ENCODE peak calls at places on chromosome 15, in nine cellular contexts. One of them, this sample, is unnamed.

GRCh38 chr15:73560501-73561117 is 72.6 kb downstream of the NPTN start:
- DNase-seq in left ventricle myocardium inferior: no peak
- DNase-seq in IMR-90: peak; percentile 84
- DNase-seq in AG10803: peak; percentile 70
- DNase-seq in foreskin fibroblast: peak; percentile 45
- DNase-seq in AG09309: peak; percentile 40
- DNase-seq in progenitor cell of endocrine pancreas: no peak
- DNase-seq in mucosa of descending colon: peak; percentile 70
- DNase-seq in HL-60: peak; percentile 47
- DNase-seq in this sample: peak; percentile 72

GRCh38 chr15:55282284-55282833 is 7.3 kb downstream of the RAB27A start:
- DNase-seq in left ventricle myocardium inferior: no peak
- DNase-seq in IMR-90: peak; percentile 84
- DNase-seq in AG10803: peak; percentile 79
- DNase-seq in foreskin fibroblast: peak; percentile 75
- DNase-seq in AG09309: peak; percentile 74
- DNase-seq in progenitor cell of endocrine pancreas: no peak
- DNase-seq in mucosa of descending colon: no peak
- DNase-seq in HL-60: peak; percentile 71
- DNase-seq in this sample: peak; percentile 72

GRCh38 chr15:79160211-79160610 is 69.6 kb upstream of the RASGRF1 start:
- DNase-seq in left ventricle myocardium inferior: peak; percentile 19
- DNase-seq in IMR-90: peak; percentile 40
- DNase-seq in AG10803: no peak
- DNase-seq in foreskin fibroblast: no peak
- DNase-seq in AG09309: no peak
- DNase-seq in progenitor cell of endocrine pancreas: no peak
- DNase-seq in mucosa of descending colon: no peak
- DNase-seq in HL-60: no peak
- DNase-seq in this sample: peak; percentile 81

GRCh38 chr15:42694398-42694797 is 42.5 kb downstream of the CDAN1 start:
- DNase-seq in left ventricle myocardium inferior: no peak
- DNase-seq in IMR-90: no peak
- DNase-seq in AG10803: no peak
- DNase-seq in foreskin fibroblast: no peak
- DNase-seq in AG09309: no peak
- DNase-seq in progenitor cell of endocrine pancreas: no peak
- DNase-seq in mucosa of descending colon: no peak
- DNase-seq in HL-60: no peak
- DNase-seq in this sample: no peak

GRCh38 chr15:100114100-100114499 is 227.7 kb downstream of the ADAMTS17 start:
- DNase-seq in left ventricle myocardium inferior: peak; percentile 71
- DNase-seq in IMR-90: peak; percentile 92
- DNase-seq in AG10803: peak; percentile 79
- DNase-seq in foreskin fibroblast: peak; percentile 22
- DNase-seq in AG09309: peak; percentile 73
- DNase-seq in progenitor cell of endocrine pancreas: no peak
- DNase-seq in mucosa of descending colon: peak; percentile 20
- DNase-seq in HL-60: no peak
- DNase-seq in this sample: no peak

GRCh38 chr15:70265986-70266385 is 168.3 kb upstream of the TLE3 start:
- DNase-seq in left ventricle myocardium inferior: no peak
- DNase-seq in IMR-90: no peak
- DNase-seq in AG10803: no peak
- DNase-seq in foreskin fibroblast: no peak
- DNase-seq in AG09309: no peak
- DNase-seq in progenitor cell of endocrine pancreas: no peak
- DNase-seq in mucosa of descending colon: no peak
- DNase-seq in HL-60: no peak
- DNase-seq in this sample: no peak

GRCh38 chr15:68646156-68646555 is 67.4 kb downstream of the CORO2B start:
- DNase-seq in left ventricle myocardium inferior: no peak
- DNase-seq in IMR-90: no peak
- DNase-seq in AG10803: no peak
- DNase-seq in foreskin fibroblast: no peak
- DNase-seq in AG09309: no peak
- DNase-seq in progenitor cell of endocrine pancreas: no peak
- DNase-seq in mucosa of descending colon: no peak
- DNase-seq in HL-60: no peak
- DNase-seq in this sample: no peak

GRCh38 chr15:83570756-83571155 is 83.2 kb upstream of the ADAMTSL3 start:
- DNase-seq in left ventricle myocardium inferior: no peak
- DNase-seq in IMR-90: no peak
- DNase-seq in AG10803: no peak
- DNase-seq in foreskin fibroblast: no peak
- DNase-seq in AG09309: no peak
- DNase-seq in progenitor cell of endocrine pancreas: no peak
- DNase-seq in mucosa of descending colon: no peak
- DNase-seq in HL-60: no peak
- DNase-seq in this sample: no peak

GRCh38 chr15:38263996-38264395 is 11.4 kb downstream of the SPRED1 start:
- DNase-seq in left ventricle myocardium inferior: no peak
- DNase-seq in IMR-90: peak; percentile 80
- DNase-seq in AG10803: peak; percentile 69
- DNase-seq in foreskin fibroblast: peak; percentile 75
- DNase-seq in AG09309: no peak
- DNase-seq in progenitor cell of endocrine pancreas: no peak
- DNase-seq in mucosa of descending colon: no peak
- DNase-seq in HL-60: no peak
- DNase-seq in this sample: no peak

GRCh38 chr15:99102332-99103235 is 2.3 kb upstream of the SYNM start:
- DNase-seq in left ventricle myocardium inferior: no peak
- DNase-seq in IMR-90: no peak
- DNase-seq in AG10803: no peak
- DNase-seq in foreskin fibroblast: no peak
- DNase-seq in AG09309: no peak
- DNase-seq in progenitor cell of endocrine pancreas: no peak
- DNase-seq in mucosa of descending colon: no peak
- DNase-seq in HL-60: no peak
- DNase-seq in this sample: no peak

GRCh38 chr15:99106417-99107220 is 1.7 kb downstream of the SYNM start:
- DNase-seq in left ventricle myocardium inferior: peak; percentile 66
- DNase-seq in IMR-90: peak; percentile 98
- DNase-seq in AG10803: no peak
- DNase-seq in foreskin fibroblast: no peak
- DNase-seq in AG09309: no peak
- DNase-seq in progenitor cell of endocrine pancreas: no peak
- DNase-seq in mucosa of descending colon: peak; percentile 17
- DNase-seq in HL-60: no peak
- DNase-seq in this sample: no peak

GRCh38 chr15:99103279-99103678 is 1.6 kb upstream of the SYNM start:
- DNase-seq in left ventricle myocardium inferior: no peak
- DNase-seq in IMR-90: no peak
- DNase-seq in AG10803: no peak
- DNase-seq in foreskin fibroblast: no peak
- DNase-seq in AG09309: no peak
- DNase-seq in progenitor cell of endocrine pancreas: no peak
- DNase-seq in mucosa of descending colon: no peak
- DNase-seq in HL-60: no peak
- DNase-seq in this sample: no peak

GRCh38 chr15:99105516-99106341 is 849 bp downstream of the SYNM start:
- DNase-seq in left ventricle myocardium inferior: peak; percentile 53
- DNase-seq in IMR-90: peak; percentile 66
- DNase-seq in AG10803: peak; percentile 66
- DNase-seq in foreskin fibroblast: peak; percentile 68
- DNase-seq in AG09309: no peak
- DNase-seq in progenitor cell of endocrine pancreas: peak; percentile 30
- DNase-seq in mucosa of descending colon: peak; percentile 42
- DNase-seq in HL-60: peak; percentile 62
- DNase-seq in this sample: no peak

DNA sequence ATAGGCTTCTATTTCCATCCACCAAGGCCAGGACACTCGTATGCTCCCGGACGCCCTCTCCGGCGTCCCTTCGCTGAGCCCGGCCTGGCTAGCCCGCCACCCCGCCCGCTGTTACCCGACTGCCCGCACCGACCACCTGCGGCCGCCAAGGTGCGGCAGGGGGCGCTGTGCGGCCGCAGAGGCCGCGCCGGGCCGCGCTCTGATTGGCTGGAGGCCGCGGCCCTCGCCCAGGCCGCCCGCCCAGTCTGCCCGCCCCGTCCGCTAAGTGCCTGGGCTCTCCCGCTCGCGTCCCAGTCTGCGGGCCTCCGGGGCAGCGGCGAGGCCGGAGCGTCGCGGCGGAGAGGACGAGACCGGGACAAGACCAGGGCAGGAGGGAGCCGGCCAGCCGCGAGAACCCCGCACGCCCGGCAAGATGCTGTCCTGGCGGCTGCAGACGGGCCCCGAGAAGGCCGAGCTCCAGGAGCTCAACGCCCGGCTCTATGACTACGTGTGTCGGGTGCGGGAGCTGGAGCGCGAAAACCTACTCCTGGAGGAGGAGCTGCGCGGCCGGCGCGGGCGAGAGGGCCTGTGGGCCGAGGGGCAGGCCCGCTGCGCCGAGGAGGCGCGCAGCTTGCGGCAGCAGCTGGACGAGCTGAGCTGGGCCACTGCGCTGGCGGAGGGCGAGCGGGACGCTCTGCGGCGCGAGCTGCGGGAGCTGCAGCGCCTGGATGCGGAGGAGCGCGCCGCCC is at the start of gene SYNM:
- DNase-seq in left ventricle myocardium inferior: peak; percentile 84
- DNase-seq in IMR-90: peak; percentile 72
- DNase-seq in AG10803: peak; percentile 68
- DNase-seq in foreskin fibroblast: peak; percentile 72
- DNase-seq in AG09309: no peak
- DNase-seq in progenitor cell of endocrine pancreas: peak; percentile 73
- DNase-seq in mucosa of descending colon: peak; percentile 71
- DNase-seq in HL-60: peak; percentile 45
- DNase-seq in this sample: peak; percentile 49
- TF ChIP-seq CTCF in left ventricle myocardium inferior: peak; percentile 92
- TF ChIP-seq CTCF in IMR-90: peak; percentile 89
- TF ChIP-seq CTCF in AG10803: peak; percentile 31
- TF ChIP-seq CTCF in foreskin fibroblast: peak; percentile 39
- TF ChIP-seq CTCF in AG09309: peak; percentile 43
- TF ChIP-seq CTCF in progenitor cell of endocrine pancreas: peak; percentile 93
- TF ChIP-seq CTCF in mucosa of descending colon: peak; percentile 62
- TF ChIP-seq CTCF in HL-60: no peak
- TF ChIP-seq CTCF in this sample: peak; percentile 45

DNA sequence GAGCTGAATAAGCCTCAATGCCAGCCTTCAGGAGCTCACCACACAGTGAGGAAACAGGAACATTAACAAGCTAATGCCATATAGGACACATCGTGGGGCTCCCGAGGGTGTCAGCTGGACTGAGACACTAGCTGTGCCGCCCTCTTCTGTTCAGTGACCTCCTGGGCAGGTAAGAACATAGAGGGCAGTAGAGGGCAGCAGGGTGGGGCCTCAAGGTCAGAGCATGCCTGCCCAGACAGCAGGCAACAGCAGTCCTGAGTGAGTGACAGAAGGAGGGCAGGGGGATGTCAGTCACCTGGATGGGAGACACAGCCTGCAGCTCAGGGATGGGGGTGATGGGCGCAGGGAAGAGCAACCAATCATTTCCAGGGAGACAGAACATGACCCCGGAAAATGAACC is 15.5 kb downstream of the NTRK3 start:
- DNase-seq in left ventricle myocardium inferior: no peak
- DNase-seq in IMR-90: no peak
- DNase-seq in AG10803: no peak
- DNase-seq in foreskin fibroblast: no peak
- DNase-seq in AG09309: no peak
- DNase-seq in progenitor cell of endocrine pancreas: no peak
- DNase-seq in mucosa of descending colon: no peak
- DNase-seq in HL-60: no peak
- DNase-seq in this sample: no peak
- TF ChIP-seq CTCF in left ventricle myocardium inferior: no peak
- TF ChIP-seq CTCF in IMR-90: no peak
- TF ChIP-seq CTCF in AG10803: no peak
- TF ChIP-seq CTCF in foreskin fibroblast: no peak
- TF ChIP-seq CTCF in AG09309: no peak
- TF ChIP-seq CTCF in progenitor cell of endocrine pancreas: no peak
- TF ChIP-seq CTCF in mucosa of descending colon: no peak
- TF ChIP-seq CTCF in HL-60: no peak
- TF ChIP-seq CTCF in this sample: no peak

DNA sequence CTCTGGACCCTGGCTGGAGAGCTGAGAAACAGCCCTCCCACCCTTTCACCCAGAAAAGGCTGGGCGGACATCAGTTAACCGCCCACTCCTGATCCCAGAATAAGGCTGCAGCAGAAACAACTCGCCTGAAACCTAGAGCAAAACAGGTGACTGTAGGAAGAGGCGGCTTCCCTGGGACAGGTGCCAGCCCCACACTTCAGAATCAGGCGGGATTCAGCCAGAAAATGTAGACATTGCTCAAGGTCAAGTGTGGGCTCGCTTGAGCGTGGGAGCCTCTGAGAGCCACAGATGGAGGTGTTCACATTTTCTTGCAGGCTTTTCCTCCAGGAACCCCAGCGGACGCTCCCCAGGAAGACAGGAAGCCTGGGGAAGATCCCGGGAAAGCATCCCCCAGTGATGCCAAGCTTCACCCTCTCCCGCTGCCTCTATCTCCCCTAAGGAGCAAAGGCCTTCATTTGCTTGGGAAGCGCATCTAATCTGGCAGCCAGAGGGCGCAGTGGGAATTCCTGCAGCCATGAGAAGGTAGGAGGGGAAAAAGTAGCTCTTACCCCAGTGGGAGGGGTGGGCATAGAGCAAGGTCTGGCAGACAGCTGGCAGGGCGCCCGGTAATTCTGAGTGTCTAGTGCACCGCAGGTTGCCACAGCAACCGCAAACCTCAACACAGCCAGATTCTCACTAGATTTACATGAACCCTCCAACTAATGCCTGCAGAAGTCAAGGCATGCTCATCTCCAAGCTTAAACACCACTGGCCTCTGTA is 77.7 kb downstream of the OCA2 start:
- DNase-seq in left ventricle myocardium inferior: peak; percentile 25
- DNase-seq in IMR-90: peak; percentile 48
- DNase-seq in AG10803: peak; percentile 56
- DNase-seq in foreskin fibroblast: no peak
- DNase-seq in AG09309: no peak
- DNase-seq in progenitor cell of endocrine pancreas: no peak
- DNase-seq in mucosa of descending colon: peak; percentile 76
- DNase-seq in HL-60: peak; percentile 47
- DNase-seq in this sample: no peak
- TF ChIP-seq CTCF in left ventricle myocardium inferior: peak; percentile 62
- TF ChIP-seq CTCF in IMR-90: peak; percentile 21
- TF ChIP-seq CTCF in AG10803: peak; percentile 51
- TF ChIP-seq CTCF in foreskin fibroblast: no peak
- TF ChIP-seq CTCF in AG09309: no peak
- TF ChIP-seq CTCF in progenitor cell of endocrine pancreas: peak; percentile 58
- TF ChIP-seq CTCF in mucosa of descending colon: no peak
- TF ChIP-seq CTCF in HL-60: no peak
- TF ChIP-seq CTCF in this sample: no peak

GRCh38 chr15:94582368-94582767 is 351.0 kb downstream of the MCTP2 start:
- DNase-seq in left ventricle myocardium inferior: no peak
- DNase-seq in IMR-90: no peak
- DNase-seq in AG10803: no peak
- DNase-seq in foreskin fibroblast: no peak
- DNase-seq in AG09309: no peak
- DNase-seq in progenitor cell of endocrine pancreas: peak; percentile 28
- DNase-seq in mucosa of descending colon: peak; percentile 33
- DNase-seq in HL-60: peak; percentile 37
- DNase-seq in this sample: peak; percentile 62
- TF ChIP-seq CTCF in left ventricle myocardium inferior: peak; percentile 54
- TF ChIP-seq CTCF in IMR-90: no peak
- TF ChIP-seq CTCF in AG10803: no peak
- TF ChIP-seq CTCF in foreskin fibroblast: no peak
- TF ChIP-seq CTCF in AG09309: no peak
- TF ChIP-seq CTCF in progenitor cell of endocrine pancreas: peak; percentile 63
- TF ChIP-seq CTCF in mucosa of descending colon: no peak
- TF ChIP-seq CTCF in HL-60: no peak
- TF ChIP-seq CTCF in this sample: peak; percentile 51